ENCODE peak calls at places on chromosomes 7 and 10, in seven cellular contexts. R is left ventricle myocardium inferior, Z is lower leg skin, H is choroid plexus epithelial cell, S is neural crest cell, K is SK-N-SH, T is AG04450. N is an unnamed sample.

GRCh38 chr7:1181591-1181990 is 21.6 kb upstream of the ZFAND2A start:
- DNase-seq in R (no peak), Z (no peak), H (no peak), S (no peak), K (no peak), T (no peak), N (no peak)

GRCh38 chr7:117134885-117135552 is 181.7 kb downstream of the ST7 start:
- DNase-seq in R (no peak), Z (no peak), H (peak; percentile 44), S (no peak), K (no peak), T (no peak), N (no peak)

GRCh38 chr7:1713502-1714484 is 43.7 kb downstream of the ELFN1 start:
- DNase-seq in R (peak; percentile 67), Z (no peak), H (no peak), S (peak; percentile 19), K (peak; percentile 91), T (no peak), N (peak; percentile 89)

GRCh38 chr7:22732556-22733126 is 5.6 kb downstream of the IL6 start:
- DNase-seq in R (no peak), Z (no peak), H (peak; percentile 49), S (no peak), K (no peak), T (no peak), N (no peak)

GRCh38 chr10:127254276-127254675 is 57.9 kb upstream of the INSYN2A start:
- DNase-seq in R (no peak), Z (no peak), H (peak; percentile 75), S (no peak), K (no peak), T (no peak), N (no peak)

GRCh38 chr7:155291729-155292128 is 5.9 kb upstream of the INSIG1 start:
- DNase-seq in R (no peak), Z (no peak), H (no peak), S (no peak), K (no peak), T (no peak), N (no peak)

GRCh38 chr10:8444630-8445029 is 390.1 kb downstream of the GATA3 start:
- DNase-seq in R (no peak), Z (no peak), H (no peak), S (peak; percentile 2), K (peak; percentile 75), T (no peak), N (no peak)

GRCh38 chr7:130352335-130353074 is 7.9 kb downstream of the CPA5 start:
- DNase-seq in R (no peak), Z (peak; percentile 86), H (peak; percentile 78), S (no peak), K (peak; percentile 19), T (no peak), N (no peak)

GRCh38 chr10:26869528-26869927 is 8.8 kb upstream of the ABI1 start:
- DNase-seq in R (no peak), Z (no peak), H (no peak), S (no peak), K (no peak), T (no peak), N (no peak)

DNA sequence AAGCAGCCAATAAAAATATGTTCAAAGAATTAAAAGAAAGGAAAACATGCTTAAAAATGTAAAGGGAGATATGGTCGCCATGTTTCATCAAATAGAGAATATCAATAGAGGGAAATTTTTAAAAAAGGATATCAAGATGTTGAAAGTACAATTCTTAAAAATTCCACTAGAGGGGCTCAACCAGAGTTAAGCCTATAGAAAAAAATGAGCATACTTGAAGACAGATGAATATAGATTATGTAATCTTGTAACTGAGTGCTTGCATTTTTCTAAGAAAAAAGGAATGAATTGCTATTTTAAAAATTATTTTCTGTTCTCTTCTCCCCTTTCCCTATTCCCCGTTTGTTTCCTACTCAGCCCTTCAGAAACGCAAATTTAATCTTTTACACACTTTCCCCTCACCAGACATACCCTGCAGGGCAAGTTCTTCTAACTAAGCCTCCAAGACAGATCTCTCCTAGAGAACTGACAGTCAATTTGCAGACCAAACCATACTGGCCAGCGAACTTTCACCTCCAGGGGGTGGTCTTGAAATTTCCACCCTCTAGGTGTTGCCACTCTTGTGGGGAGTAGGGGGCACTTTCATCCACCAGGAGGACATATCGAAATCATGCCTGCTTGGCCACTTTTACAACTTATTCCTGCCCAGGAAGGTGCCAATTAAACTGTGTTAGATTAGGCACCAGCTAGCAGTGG is 67.7 kb downstream of the NSUN6 start:
- DNase-seq in R (no peak), Z (no peak), H (peak; percentile 61), S (no peak), K (no peak), T (no peak), N (no peak)
- TF ChIP-seq CTCF in R (no peak), Z (no peak), H (peak; percentile 50), S (peak; percentile 57), K (peak; percentile 44), T (peak; percentile 32), N (no peak)

GRCh38 chr7:68185641-68186040 is 1189.0 kb downstream of the TYW1 start:
- DNase-seq in R (no peak), Z (no peak), H (no peak), S (no peak), K (peak; percentile 34), T (no peak), N (peak; percentile 33)
- TF ChIP-seq CTCF in R (no peak), Z (no peak), H (no peak), S (no peak), K (no peak), T (no peak), N (peak; percentile 10)

GRCh38 chr10:104642311-104643022 is 1.4 kb downstream of the SORCS3 start:
- DNase-seq in R (no peak), Z (no peak), H (peak; percentile 5), S (peak; percentile 81), K (peak; percentile 88), T (no peak), N (no peak)
- TF ChIP-seq CTCF in R (peak; percentile 54), Z (no peak), H (no peak), S (peak; percentile 73), K (peak; percentile 55), T (no peak), N (peak; percentile 54)

GRCh38 chr7:135170223-135170997 is at the start of gene CYREN:
- DNase-seq in R (peak; percentile 96), Z (peak; percentile 98), H (peak; percentile 93), S (peak; percentile 83), K (peak; percentile 100), T (peak; percentile 74), N (peak; percentile 91)
- TF ChIP-seq CTCF in R (peak; percentile 67), Z (no peak), H (peak; percentile 51), S (peak; percentile 68), K (peak; percentile 78), T (peak; percentile 65), N (peak; percentile 70)

DNA sequence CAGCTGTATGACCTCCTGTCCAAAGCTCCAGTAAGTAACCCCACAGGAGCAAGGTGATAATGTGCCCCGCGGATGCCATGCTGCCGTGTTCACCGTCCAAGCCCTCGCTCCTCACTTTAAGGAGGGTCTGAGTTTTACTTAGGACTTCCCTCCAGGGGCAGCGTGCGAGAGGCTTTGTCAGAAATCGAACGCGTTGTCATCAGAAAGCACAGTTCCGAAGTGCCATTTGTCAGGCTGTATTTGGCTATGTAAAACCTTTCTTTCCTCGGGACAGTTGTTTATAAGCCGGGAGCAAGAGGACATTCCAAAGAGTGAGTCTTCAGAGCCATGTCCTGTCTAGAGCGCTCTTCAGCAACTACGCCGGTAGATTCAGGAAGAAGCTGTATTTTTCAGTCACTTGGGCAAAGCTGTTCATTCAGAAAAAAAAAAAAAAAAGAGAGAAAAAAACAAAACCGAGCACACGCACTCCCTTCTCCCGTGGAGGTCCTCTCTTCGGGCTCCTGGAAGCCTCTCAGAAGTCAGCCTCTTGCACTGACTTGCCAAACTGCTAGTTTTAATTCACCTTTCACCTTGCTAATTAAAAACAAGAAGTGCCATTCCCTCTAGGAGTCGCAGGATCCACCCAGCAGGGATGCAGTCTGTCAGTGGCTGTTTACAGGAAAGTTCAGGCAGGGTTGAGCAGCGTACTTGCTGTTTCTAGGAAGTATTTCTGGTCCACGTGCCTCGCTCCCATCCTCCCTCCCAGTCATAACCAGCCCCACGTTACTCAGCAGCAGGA is at the start of gene SEMA3E:
- DNase-seq in R (no peak), Z (no peak), H (peak; percentile 65), S (peak; percentile 12), K (no peak), T (no peak), N (no peak)
- TF ChIP-seq CTCF in R (no peak), Z (no peak), H (peak; percentile 20), S (no peak), K (no peak), T (no peak), N (no peak)

DNA sequence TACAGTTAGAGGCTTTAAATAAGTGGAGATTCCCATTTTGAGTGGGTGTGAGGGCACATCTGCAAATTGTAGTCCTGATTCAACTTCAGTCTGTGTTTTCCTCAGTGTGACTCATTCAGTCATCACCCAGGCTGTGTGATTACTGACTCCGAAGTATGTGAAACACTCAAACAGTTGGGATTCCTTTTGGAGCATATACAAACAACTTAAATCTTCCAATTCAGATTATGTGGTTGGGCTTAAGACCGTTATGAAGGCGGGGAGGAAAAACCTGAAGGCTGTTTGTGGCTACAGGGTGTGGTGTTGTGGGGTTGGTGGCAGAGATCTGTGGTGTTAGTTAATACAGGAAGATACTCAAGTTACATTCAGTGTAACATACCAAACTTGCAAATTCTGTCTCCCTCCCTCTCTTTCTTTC is 259.7 kb upstream of the FERD3L start:
- DNase-seq in R (no peak), Z (no peak), H (peak; percentile 97), S (no peak), K (no peak), T (peak; percentile 94), N (no peak)
- TF ChIP-seq CTCF in R (no peak), Z (no peak), H (no peak), S (no peak), K (no peak), T (no peak), N (no peak)

GRCh38 chr7:93239824-93240223 is 7.7 kb downstream of the VPS50 start:
- DNase-seq in R (no peak), Z (no peak), H (no peak), S (no peak), K (no peak), T (no peak), N (no peak)

GRCh38 chr7:93249749-93250148 is 17.6 kb downstream of the VPS50 start:
- DNase-seq in R (no peak), Z (no peak), H (peak; percentile 64), S (no peak), K (no peak), T (no peak), N (no peak)

GRCh38 chr7:93245525-93246432 is 13.6 kb downstream of the VPS50 start:
- DNase-seq in R (no peak), Z (no peak), H (peak; percentile 54), S (no peak), K (peak; percentile 27), T (peak; percentile 10), N (no peak)
- TF ChIP-seq CTCF in R (peak; percentile 74), Z (no peak), H (peak; percentile 49), S (peak; percentile 82), K (peak; percentile 90), T (peak; percentile 49), N (peak; percentile 68)

GRCh38 chr10:75651452-75651851 is 220.0 kb downstream of the LRMDA start:
- DNase-seq in R (no peak), Z (no peak), H (peak; percentile 34), S (no peak), K (no peak), T (no peak), N (no peak)
- TF ChIP-seq CTCF in R (peak; percentile 28), Z (no peak), H (peak; percentile 52), S (no peak), K (peak; percentile 37), T (no peak), N (no peak)

N was measured in D721Med.